ENCODE peak calls at places on chromosomes 4 and X, in five cellular contexts. A is left kidney; C is NCI-H1092 treated with DMSO at 0.1 percent for 48 hours; Z is epithelial cell of prostate; P is activated T-helper 9 cell treated with anti-CD3 and anti-CD28 coated beads, Interleukin-2, amount 50 U/mL, for 16 hours. L is an unnamed sample.
A peak's percentile ranks its signal among the peaks of the same experiment; 100 is the strongest.

GRCh38 chr4:36399762-36400353 is 118.4 kb downstream of the DTHD1 start:
- DNase-seq in C (no peak), A (peak; percentile 37), Z (no peak), P (no peak), L (no peak)

GRCh38 chr4:119750771-119751170 is 122.2 kb upstream of the PDE5A start:
- DNase-seq in P (no peak), A (no peak), Z (no peak), C (no peak), L (no peak)

GRCh38 chr4:66943117-66943516 is 602.2 kb downstream of the CENPC start:
- DNase-seq in P (no peak), A (peak; percentile 3), C (no peak), Z (no peak), L (no peak)

GRCh38 chr4:7771056-7771455 is 168.6 kb downstream of the AFAP1 start:
- DNase-seq in Z (no peak), P (peak; percentile 15), C (no peak), A (peak; percentile 40), L (no peak)

GRCh38 chrX:49292400-49293362 is 10.8 kb upstream of the GAGE10 start:
- DNase-seq in Z (no peak), P (no peak), C (no peak), A (no peak), L (no peak)

GRCh38 chrX:17174671-17175070 is 200.3 kb upstream of the NHS start:
- DNase-seq in C (no peak), Z (no peak), A (no peak), P (no peak), L (no peak)

GRCh38 chr4:16083217-16084191 is at the start of gene PROM1:
- DNase-seq in A (peak; percentile 91), P (no peak), Z (no peak), C (peak; percentile 91), L (no peak)

GRCh38 chrX:41377624-41378023 is 43.7 kb downstream of the DDX3X start:
- DNase-seq in A (no peak), C (no peak), P (peak; percentile 19), Z (no peak), L (no peak)

GRCh38 chr4:6230502-6230785 is 30.1 kb upstream of the JAKMIP1 start:
- DNase-seq in C (no peak), P (no peak), A (no peak), Z (no peak), L (no peak)

L was measured in SIG-M5.